ENCODE peak calls at places on chromosome 16, in seven cellular contexts. Q, Y, S, B, K, W and C are unnamed samples. For H3K4me1, the result is how much of the 10 kb centered on the place peaks cover.

GRCh38 chr16:56332464-56333079 is 92.8 kb downstream of the AMFR start:
- DNase-seq in Q (peak), Y (peak), S (peak), B (peak), K (peak), W (no peak), C (peak)

GRCh38 chr16:30407794-30408534 is 558 bp downstream of the ZNF771 start:
- DNase-seq in Q (no peak), Y (no peak), S (no peak), B (no peak), K (no peak), W (no peak), C (no peak)

GRCh38 chr16:80883816-80884215 is 79.4 kb upstream of the CDYL2 start:
- DNase-seq in Q (no peak), Y (no peak), S (no peak), B (no peak), K (no peak), W (no peak), C (no peak)

GRCh38 chr16:23071202-23072083 is 77.8 kb downstream of the USP31 start:
- DNase-seq in Q (no peak), Y (no peak), S (no peak), B (no peak), K (no peak), W (no peak), C (no peak)

GRCh38 chr16:55035956-55036355 is 105.3 kb downstream of the IRX5 start:
- DNase-seq in Q (no peak), Y (no peak), S (no peak), B (no peak), K (no peak), W (peak), C (no peak)

GRCh38 chr16:23155445-23156049 is 6.3 kb upstream of the USP31 start:
- DNase-seq in Q (no peak), Y (no peak), S (no peak), B (peak), K (no peak), W (no peak), C (peak)

GRCh38 chr16:8885674-8886592 is 3.8 kb downstream of the LITAFD start:
- DNase-seq in Q (peak), Y (no peak), S (no peak), B (peak), K (no peak), W (peak), C (peak)

GRCh38 chr16:80563807-80564206 is 23.0 kb downstream of the DYNLRB2 start:
- DNase-seq in Q (no peak), Y (no peak), S (no peak), B (no peak), K (no peak), W (no peak), C (peak)

GRCh38 chr16:69399361-69399760 is 13.6 kb upstream of the TERF2 start:
- DNase-seq in Q (no peak), Y (no peak), S (no peak), B (no peak), K (no peak), W (no peak), C (no peak)

GRCh38 chr16:66927918-66928649 is 2.7 kb upstream of the RRAD start:
- DNase-seq in Q (peak), Y (no peak), S (no peak), B (no peak), K (no peak), W (no peak), C (no peak)

GRCh38 chr16:50562657-50563056 is 14.5 kb downstream of the NKD1 start:
- DNase-seq in Q (no peak), Y (no peak), S (no peak), B (no peak), K (no peak), W (no peak), C (no peak)

GRCh38 chr16:49749816-49750215 is 106.1 kb downstream of the ZNF423 start:
- DNase-seq in Q (no peak), Y (no peak), S (no peak), B (no peak), K (no peak), W (no peak), C (no peak)

GRCh38 chr16:81469710-81470481 is 25.3 kb downstream of the CMIP start:
- DNase-seq in Q (no peak), Y (no peak), S (no peak), B (no peak), K (no peak), W (no peak), C (no peak)

GRCh38 chr16:85717393-85718152 is 28.8 kb upstream of the GINS2 start:
- DNase-seq in Q (peak), Y (no peak), S (peak), B (peak), K (peak), W (peak), C (peak)

GRCh38 chr16:50313596-50314483 is 47.5 kb downstream of the ADCY7 start:
- DNase-seq in Q (peak), Y (no peak), S (peak), B (no peak), K (peak), W (peak), C (peak)

GRCh38 chr16:86575754-86576557 is 2.4 kb upstream of the FOXL1 start:
- DNase-seq in Q (peak), Y (no peak), S (no peak), B (peak), K (peak), W (peak), C (peak)

GRCh38 chr16:67270931-67271338 is 8.4 kb upstream of the PLEKHG4 start:
- DNase-seq in Q (peak), Y (no peak), S (no peak), B (peak), K (no peak), W (peak), C (no peak)

GRCh38 chr16:347203-347602 is 5.3 kb downstream of the AXIN1 start:
- DNase-seq in Q (no peak), Y (no peak), S (no peak), B (no peak), K (no peak), W (no peak), C (no peak)

GRCh38 chr16:48608452-48608851 is 1.5 kb downstream of the N4BP1 start:
- DNase-seq in Q (no peak), Y (no peak), S (no peak), B (no peak), K (no peak), W (no peak), C (no peak)

GRCh38 chr16:55411231-55411630 is 67.8 kb upstream of the MMP2 start:
- DNase-seq in Q (no peak), Y (no peak), S (no peak), B (no peak), K (no peak), W (no peak), C (no peak)

GRCh38 chr16:35011-35775 is 18.2 kb downstream of the POLR3K start:
- DNase-seq in Q (no peak), Y (no peak), S (no peak), B (no peak), K (no peak), W (no peak), C (no peak)

GRCh38 chr16:70593544-70593943 is 52.8 kb upstream of the IL34 start:
- DNase-seq in Q (no peak), Y (no peak), S (no peak), B (no peak), K (no peak), W (no peak), C (no peak)

GRCh38 chr16:70706948-70707465 is 21.2 kb upstream of the MTSS2 start:
- DNase-seq in Q (no peak), Y (no peak), S (no peak), B (no peak), K (no peak), W (no peak), C (peak)

GRCh38 chr16:20875358-20875656 is 24.9 kb downstream of the DCUN1D3 start:
- DNase-seq in Q (no peak), Y (no peak), S (no peak), B (no peak), K (no peak), W (no peak), C (no peak)

GRCh38 chr16:54285414-54286066 is 1.0 kb downstream of the IRX3 start:
- DNase-seq in Q (peak), Y (no peak), S (no peak), B (no peak), K (no peak), W (no peak), C (no peak)

GRCh38 chr16:81798311-81799137 is 19.4 kb downstream of the PLCG2 start:
- DNase-seq in Q (no peak), Y (no peak), S (no peak), B (no peak), K (no peak), W (no peak), C (no peak)

GRCh38 chr16:51112311-51112710 is 38.8 kb downstream of the SALL1 start:
- DNase-seq in Q (no peak), Y (no peak), S (no peak), B (no peak), K (no peak), W (no peak), C (no peak)

GRCh38 chr16:66189951-66190350 is 176.5 kb upstream of the CDH5 start:
- DNase-seq in Q (no peak), Y (no peak), S (peak), B (no peak), K (no peak), W (no peak), C (no peak)

GRCh38 chr16:1470543-1471251 is 4.1 kb downstream of the CLCN7 start:
- DNase-seq in Q (no peak), Y (no peak), S (peak), B (no peak), K (no peak), W (no peak), C (no peak)

GRCh38 chr16:83810906-83811305 is 3.1 kb downstream of the HSBP1 start:
- DNase-seq in Q (no peak), Y (no peak), S (no peak), B (no peak), K (no peak), W (no peak), C (no peak)
- H3K4me1 ChIP-seq in Q (under half), Y (under half), S (under half), B (under half), K (under half), W (under half), C (under half)

GRCh38 chr16:11440657-11441012 is 95.4 kb downstream of the RMI2 start:
- DNase-seq in Q (no peak), Y (no peak), S (no peak), B (no peak), K (no peak), W (no peak), C (no peak)

GRCh38 chr16:11439216-11439615 is 94.0 kb downstream of the RMI2 start:
- DNase-seq in Q (no peak), Y (no peak), S (no peak), B (no peak), K (no peak), W (no peak), C (no peak)

GRCh38 chr16:11437069-11437468 is 91.8 kb downstream of the RMI2 start:
- DNase-seq in Q (no peak), Y (no peak), S (no peak), B (no peak), K (no peak), W (no peak), C (no peak)

GRCh38 chr16:11435576-11435975 is 90.3 kb downstream of the RMI2 start:
- DNase-seq in Q (no peak), Y (no peak), S (no peak), B (no peak), K (no peak), W (no peak), C (no peak)

DNA sequence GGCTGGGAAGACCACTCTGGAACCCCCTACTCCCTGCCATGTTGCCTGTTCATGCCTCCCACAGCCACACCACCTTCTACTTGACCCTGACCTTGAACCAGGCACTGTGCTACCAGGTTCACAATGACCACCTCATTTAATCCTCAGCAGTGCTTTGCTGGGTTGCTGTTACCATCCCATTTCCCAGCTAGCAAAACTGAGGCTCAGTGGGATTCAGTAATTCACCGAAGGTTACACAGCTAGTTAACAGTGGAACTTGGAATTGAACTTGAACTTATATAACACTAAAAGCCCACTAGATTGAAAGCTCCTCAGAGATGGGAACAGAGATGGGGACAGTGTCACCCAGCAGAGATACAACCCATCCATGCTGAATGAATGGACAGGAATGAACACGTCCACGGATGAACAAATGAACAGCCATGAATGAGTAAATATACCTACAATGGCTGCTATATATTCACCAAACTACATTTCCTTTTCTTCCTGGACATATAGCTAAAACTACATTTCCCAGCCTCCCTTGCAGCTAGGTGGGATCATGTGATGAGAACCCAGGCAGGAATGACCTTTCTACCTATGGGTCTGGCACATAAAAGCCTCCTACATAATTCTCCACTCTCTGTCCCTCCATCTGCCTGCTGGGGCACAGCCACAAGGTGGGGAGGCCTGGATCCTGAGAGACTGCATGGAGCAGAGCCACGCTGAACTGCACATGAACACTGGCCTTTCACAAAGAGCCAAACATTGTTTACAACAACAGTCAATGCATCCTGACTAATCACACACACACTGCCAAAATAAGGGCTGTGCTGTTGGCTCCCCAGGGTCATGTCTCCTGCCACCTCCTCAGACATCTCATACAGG is 94.8 kb downstream of the RMI2 start:
- DNase-seq in Q (no peak), Y (peak), S (no peak), B (no peak), K (no peak), W (no peak), C (no peak)
- H3K4me1 ChIP-seq in Q (under half), Y (under half), S (under half), B (under half), K (under half), W (under half), C (under half)

DNA sequence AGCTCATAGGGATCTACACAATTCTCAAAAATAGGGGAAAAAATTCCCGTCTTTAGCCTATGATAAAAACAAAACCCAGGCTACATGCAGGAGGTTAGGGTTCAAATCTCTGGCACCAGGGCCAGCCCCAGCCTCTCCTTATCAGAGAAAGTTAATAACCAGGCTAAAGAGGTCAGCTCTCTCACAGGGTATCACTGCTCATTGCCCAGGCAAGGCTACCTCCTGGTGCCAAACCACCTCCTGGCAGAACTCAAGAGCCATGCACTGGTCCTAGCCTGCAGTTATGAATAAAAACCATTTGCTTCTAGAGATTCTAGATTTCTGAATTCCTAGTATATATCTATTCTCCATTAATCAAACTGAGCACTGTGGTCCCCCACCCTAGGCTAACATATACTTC is 65.8 kb downstream of the CREBBP start:
- DNase-seq in Q (no peak), Y (no peak), S (no peak), B (no peak), K (no peak), W (no peak), C (no peak)
- H3K4me1 ChIP-seq in Q (half or more), Y (under half), S (under half), B (under half), K (under half), W (under half), C (under half)

DNA sequence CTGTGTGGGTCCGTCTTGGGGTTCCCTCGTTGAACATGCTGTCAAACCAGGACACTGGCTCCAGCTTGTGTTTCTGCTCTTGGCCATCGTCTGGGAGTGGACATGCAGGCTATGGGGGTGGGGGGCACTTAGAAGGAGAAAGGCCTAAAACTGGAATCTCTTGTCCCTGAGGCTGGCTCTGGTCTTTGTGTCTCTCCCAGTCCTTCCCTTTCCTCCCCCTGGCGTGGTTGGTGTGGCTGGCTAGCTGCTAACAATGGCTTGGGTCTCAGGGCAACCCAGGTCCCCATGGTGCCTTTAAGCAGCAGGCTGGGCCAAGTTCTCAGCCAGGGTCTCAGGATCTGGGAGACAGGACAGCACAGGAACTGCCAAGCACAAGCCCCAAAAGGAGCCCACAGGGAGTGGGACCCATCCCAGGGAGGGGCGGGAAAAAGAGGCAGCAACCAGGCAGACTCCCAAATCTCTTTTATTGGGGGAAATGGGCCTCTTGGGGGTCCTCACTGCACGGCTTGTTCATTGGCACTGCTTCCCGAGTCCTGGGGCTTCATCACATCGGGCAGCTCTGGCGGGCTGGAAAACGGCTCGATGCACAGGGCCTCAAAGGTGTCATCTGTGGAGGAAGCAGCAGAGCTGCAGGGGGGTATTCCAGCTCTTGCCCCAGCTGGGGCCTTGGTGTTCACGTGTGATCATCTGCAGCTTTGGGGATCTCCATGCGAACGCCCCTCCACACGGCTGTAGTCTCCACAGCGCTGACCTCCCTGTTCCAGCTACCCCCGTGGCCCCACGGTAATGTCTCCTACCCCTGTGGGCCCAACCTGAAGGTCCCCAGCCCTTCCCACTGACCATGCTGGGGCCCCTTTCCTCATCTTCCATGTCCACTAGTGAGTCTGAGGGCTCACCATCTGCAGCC is 5.3 kb downstream of the ELOB start:
- DNase-seq in Q (no peak), Y (no peak), S (no peak), B (no peak), K (no peak), W (peak), C (no peak)
- H3K4me1 ChIP-seq in Q (under half), Y (under half), S (under half), B (under half), K (under half), W (under half), C (under half)

GRCh38 chr16:89446136-89446974 is 44.0 kb downstream of the ANKRD11 start:
- DNase-seq in Q (no peak), Y (no peak), S (no peak), B (no peak), K (no peak), W (no peak), C (no peak)
- H3K4me1 ChIP-seq in Q (half or more), Y (under half), S (under half), B (half or more), K (under half), W (under half), C (under half)